ENCODE peak calls at places on chromosome 11, in nine cellular contexts. N, J, H, A, Z, K, Y, Q and O are unnamed samples.

GRCh38 chr11:13321431-13321830 is 43.8 kb downstream of the BMAL1 start:
- DNase-seq in H (no peak), N (no peak), J (no peak), Q (no peak), Y (no peak), Z (no peak), A (no peak), K (no peak), O (no peak)

GRCh38 chr11:20033806-20034205 is 126.5 kb downstream of the DBX1 start:
- DNase-seq in K (no peak), N (no peak), Q (no peak), Z (no peak), J (no peak), H (no peak), Y (no peak), A (no peak), O (no peak)

GRCh38 chr11:27699242-27699925 is 871 bp downstream of the BDNF start:
- DNase-seq in N (peak), K (no peak), Z (no peak), J (no peak), Q (no peak), A (no peak), Y (peak), H (no peak), O (no peak)

GRCh38 chr11:117684731-117685130 is 112.3 kb downstream of the DSCAML1 start:
- DNase-seq in Y (no peak), K (no peak), A (no peak), Z (no peak), Q (no peak), J (no peak), H (no peak), N (no peak), O (no peak)

GRCh38 chr11:81005595-81005994 is 1564.8 kb upstream of the TENM4 start:
- DNase-seq in Y (peak), Q (no peak), J (no peak), N (peak), Z (no peak), K (no peak), A (no peak), H (no peak), O (no peak)

GRCh38 chr11:45156201-45156600 is 9.8 kb downstream of the PRDM11 start:
- DNase-seq in Y (no peak), Z (no peak), A (no peak), N (no peak), Q (no peak), J (peak), H (no peak), K (no peak), O (no peak)

GRCh38 chr11:2300936-2301630 is 635 bp downstream of the C11orf21 start:
- DNase-seq in Q (no peak), Y (no peak), J (peak), N (no peak), Z (no peak), A (no peak), H (no peak), K (no peak), O (no peak)

GRCh38 chr11:110349109-110349996 is 52.9 kb upstream of the RDX start:
- DNase-seq in A (no peak), Z (no peak), J (no peak), N (no peak), Y (no peak), Q (no peak), K (peak), H (peak), O (no peak)

GRCh38 chr11:69956669-69957190 is 121.4 kb upstream of the ANO1 start:
- DNase-seq in J (no peak), K (no peak), Q (no peak), H (no peak), N (no peak), A (no peak), Y (no peak), Z (no peak), O (no peak)

GRCh38 chr11:131889146-131889577 is 518.7 kb downstream of the NTM start:
- DNase-seq in Q (no peak), K (no peak), Y (peak), Z (no peak), J (no peak), A (no peak), H (no peak), N (no peak), O (no peak)

GRCh38 chr11:114059278-114059983 is at the start of gene ZBTB16:
- DNase-seq in Y (peak), A (peak), K (peak), N (no peak), Q (peak), J (peak), H (peak), Z (peak), O (peak)

GRCh38 chr11:107859459-107860239 is 1.1 kb upstream of the SLC35F2 start:
- DNase-seq in Q (peak), A (no peak), H (no peak), K (no peak), N (peak), J (peak), Y (peak), Z (peak), O (no peak)

GRCh38 chr11:93020248-93021088 is 51.0 kb downstream of the MTNR1B start:
- DNase-seq in J (no peak), Y (peak), A (no peak), Q (no peak), H (no peak), Z (no peak), N (peak), K (no peak), O (no peak)

GRCh38 chr11:85040166-85040565 is 587.0 kb downstream of the DLG2 start:
- DNase-seq in Y (no peak), A (no peak), Z (no peak), N (no peak), J (no peak), Q (no peak), H (no peak), K (no peak), O (no peak)

GRCh38 chr11:48116843-48117242 is 99.8 kb upstream of the OR4B1 start:
- DNase-seq in A (no peak), Q (no peak), Y (peak), N (no peak), H (no peak), K (no peak), J (no peak), Z (no peak), O (no peak)

GRCh38 chr11:28618426-28618825 is 510.2 kb downstream of the METTL15 start:
- DNase-seq in Q (no peak), N (peak), Z (no peak), K (no peak), Y (peak), H (no peak), A (no peak), J (no peak), O (no peak)

GRCh38 chr11:106399624-106400023 is 322.2 kb downstream of the AASDHPPT start:
- DNase-seq in J (no peak), H (no peak), N (no peak), K (no peak), Y (no peak), Z (no peak), A (no peak), Q (no peak), O (no peak)

GRCh38 chr11:73946798-73947458 is 3.9 kb upstream of the DNAJB13 start:
- DNase-seq in J (no peak), H (no peak), A (no peak), N (no peak), Y (no peak), Q (no peak), Z (no peak), K (no peak), O (no peak)